ENCODE peak calls at places on chromosomes 7 and 10, in five cellular contexts. D is astrocyte of the spinal cord, Z is GM12865, V is gastrocnemius medialis, P is adipocyte. W is an unnamed sample.

GRCh38 chr10:126161691-126162090 is 226.6 kb downstream of the ADAM12 start:
- DNase-seq in Z (no peak), V (no peak), D (no peak), P (no peak), W (no peak)

GRCh38 chr7:132214452-132214851 is 361.8 kb downstream of the PLXNA4 start:
- DNase-seq in P (no peak), Z (no peak), V (no peak), D (no peak), W (no peak)

GRCh38 chr10:127150136-127150535 is 46.3 kb downstream of the INSYN2A start:
- DNase-seq in D (peak; percentile 70), V (no peak), Z (no peak), P (peak; percentile 21), W (no peak)

GRCh38 chr7:30770936-30771858 is at the start of gene MINDY4:
- DNase-seq in Z (peak; percentile 85), P (peak; percentile 86), V (peak; percentile 66), D (peak; percentile 85), W (peak; percentile 42)

GRCh38 chr7:116583653-116584052 is 58.8 kb downstream of the CAV1 start:
- DNase-seq in P (no peak), V (no peak), D (no peak), Z (peak; percentile 93), W (no peak)

GRCh38 chr10:130013263-130013937 is 49.3 kb upstream of the EBF3 start:
- DNase-seq in D (no peak), Z (no peak), P (no peak), V (no peak), W (no peak)

GRCh38 chr7:6256709-6257535 is 15.5 kb downstream of the CYTH3 start:
- DNase-seq in V (peak; percentile 30), Z (peak; percentile 89), P (peak; percentile 78), D (peak; percentile 83), W (peak; percentile 74)

GRCh38 chr7:26155531-26156375 is 3.8 kb downstream of the NFE2L3 start:
- DNase-seq in V (no peak), D (peak; percentile 38), Z (peak; percentile 21), P (peak; percentile 58), W (no peak)

GRCh38 chr10:95304976-95305375 is 14.2 kb upstream of the PDLIM1 start:
- DNase-seq in Z (no peak), D (no peak), V (no peak), P (no peak), W (no peak)

GRCh38 chr10:99536400-99537254 is 3.9 kb downstream of the NKX2-3 start:
- DNase-seq in Z (no peak), V (no peak), D (no peak), P (no peak), W (no peak)

GRCh38 chr7:104934665-104935064 is 79.3 kb upstream of the KMT2E start:
- DNase-seq in Z (no peak), V (no peak), D (no peak), P (no peak), W (no peak)

GRCh38 chr10:132847416-132847777 is 61.5 kb upstream of the NKX6-2 start:
- DNase-seq in Z (no peak), P (no peak), D (no peak), V (no peak), W (no peak)

GRCh38 chr10:83881647-83882046 is 257.7 kb upstream of the GHITM start:
- DNase-seq in Z (no peak), V (no peak), D (no peak), P (peak; percentile 15), W (no peak)

GRCh38 chr7:104150470-104150869 is 57.3 kb downstream of the ORC5 start:
- DNase-seq in Z (no peak), V (no peak), D (no peak), P (no peak), W (no peak)

GRCh38 chr10:9613338-9613737 is 1404.3 kb upstream of the CELF2 start:
- DNase-seq in Z (peak; percentile 77), D (no peak), V (no peak), P (no peak), W (no peak)

GRCh38 chr10:112126901-112127300 is 56.7 kb downstream of the GPAM start:
- DNase-seq in V (no peak), Z (no peak), P (no peak), D (no peak), W (no peak)

GRCh38 chr10:60978287-60979115 is 34.5 kb upstream of the RHOBTB1 start:
- DNase-seq in Z (no peak), D (no peak), P (no peak), V (no peak), W (no peak)

GRCh38 chr10:52313350-52314006 is 603 bp upstream of the DKK1 start:
- DNase-seq in D (peak; percentile 48), Z (no peak), V (no peak), P (peak; percentile 32), W (no peak)

GRCh38 chr7:116552616-116553015 is 27.8 kb downstream of the CAV1 start:
- DNase-seq in D (peak; percentile 36), Z (no peak), V (no peak), P (no peak), W (no peak)

GRCh38 chr7:66304536-66304935 is 99.4 kb downstream of the TPST1 start:
- DNase-seq in P (no peak), V (no peak), D (no peak), Z (no peak), W (no peak)

GRCh38 chr7:67209256-67209655 is 212.6 kb downstream of the TYW1 start:
- DNase-seq in P (no peak), V (no peak), D (no peak), Z (no peak), W (no peak)

GRCh38 chr7:28682811-28683210 is 270.5 kb downstream of the CREB5 start:
- DNase-seq in V (no peak), Z (no peak), P (no peak), D (no peak), W (no peak)

GRCh38 chr10:46286991-46287693 is at the start of gene ANTXRL:
- DNase-seq in D (no peak), P (no peak), V (no peak), Z (no peak), W (no peak)

GRCh38 chr7:41110186-41110585 is 592.7 kb downstream of the INHBA start:
- DNase-seq in Z (no peak), V (no peak), P (no peak), D (no peak), W (no peak)

GRCh38 chr10:61000769-61001730 is 57.1 kb upstream of the RHOBTB1 start:
- DNase-seq in V (no peak), Z (no peak), P (peak; percentile 32), D (peak; percentile 16), W (no peak)

GRCh38 chr7:2209146-2209960 is 23.4 kb downstream of the MAD1L1 start:
- DNase-seq in D (peak; percentile 62), Z (peak; percentile 79), V (peak; percentile 38), P (peak; percentile 89), W (peak; percentile 33)

GRCh38 chr10:102615361-102615760 is 28.9 kb upstream of the TRIM8 start:
- DNase-seq in Z (peak; percentile 18), V (no peak), D (no peak), P (no peak), W (no peak)

GRCh38 chr10:6102128-6102527 is 13.3 kb downstream of the RBM17 start:
- DNase-seq in V (no peak), Z (no peak), P (no peak), D (no peak), W (no peak)

GRCh38 chr7:76155938-76156337 is 45.8 kb upstream of the SRRM3 start:
- DNase-seq in V (peak; percentile 20), P (peak; percentile 75), D (no peak), Z (no peak), W (peak; percentile 29)

GRCh38 chr10:112526130-112526529 is 79.1 kb downstream of the VTI1A start:
- DNase-seq in V (no peak), P (no peak), Z (peak; percentile 38), D (no peak), W (no peak)

DNA sequence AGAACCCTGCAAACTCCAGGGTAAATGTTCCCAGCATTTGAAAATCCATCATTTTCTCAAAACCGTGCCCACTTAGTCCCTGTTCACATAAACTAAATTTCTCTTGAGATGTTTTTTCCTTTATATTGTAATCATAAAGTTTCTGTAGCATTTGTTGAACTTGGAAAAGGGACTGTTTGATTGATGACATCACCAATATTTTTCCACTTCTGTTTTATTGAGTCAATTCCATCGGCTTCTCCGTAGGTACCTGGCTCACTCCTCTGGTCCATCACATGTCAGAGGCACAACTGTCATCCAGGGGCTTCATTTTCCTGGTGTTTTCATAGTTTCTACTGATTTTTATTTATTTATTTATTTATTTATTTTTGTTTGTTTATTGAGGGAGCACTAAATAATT is 462.5 kb upstream of the PFKP start:
- DNase-seq in P (no peak), V (no peak), D (no peak), Z (no peak), W (no peak)
- H3K4me3 ChIP-seq in P (no peak overlapping the region), V (no peak overlapping the region), D (no peak overlapping the region), Z (no peak overlapping the region), W (no peak overlapping the region)

GRCh38 chr10:125018576-125019143 is 76.7 kb downstream of the ZRANB1 start:
- DNase-seq in Z (no peak), P (no peak), D (no peak), V (no peak), W (no peak)
- H3K4me3 ChIP-seq in Z (no peak overlapping the region), P (no peak overlapping the region), D (no peak overlapping the region), V (no peak overlapping the region), W (no peak overlapping the region)

GRCh38 chr10:69408318-69409175 is 8.2 kb downstream of the TACR2 start:
- DNase-seq in Z (peak; percentile 95), P (peak; percentile 98), V (peak; percentile 85), D (peak; percentile 94), W (peak; percentile 72)

GRCh38 chr10:69407621-69408301 is 9.0 kb downstream of the TACR2 start:
- DNase-seq in Z (peak; percentile 49), P (no peak), V (no peak), D (no peak), W (no peak)

GRCh38 chr10:69409968-69410367 is 6.8 kb downstream of the TACR2 start:
- DNase-seq in D (no peak), Z (peak; percentile 77), V (no peak), P (no peak), W (no peak)

GRCh38 chr10:69410487-69410886 is 6.2 kb downstream of the TACR2 start:
- DNase-seq in P (no peak), Z (no peak), V (no peak), D (no peak), W (no peak)

GRCh38 chr10:69409176-69409495 is 7.6 kb downstream of the TACR2 start:
- DNase-seq in D (no peak), Z (no peak), V (no peak), P (no peak), W (no peak)
- H3K4me3 ChIP-seq in D (peak overlapping the region; percentile 33), Z (peak overlapping the region; percentile 10), V (peak overlapping the region; percentile 51), P (peak overlapping the region; percentile 75), W (peak overlapping the region; percentile 46)

DNA sequence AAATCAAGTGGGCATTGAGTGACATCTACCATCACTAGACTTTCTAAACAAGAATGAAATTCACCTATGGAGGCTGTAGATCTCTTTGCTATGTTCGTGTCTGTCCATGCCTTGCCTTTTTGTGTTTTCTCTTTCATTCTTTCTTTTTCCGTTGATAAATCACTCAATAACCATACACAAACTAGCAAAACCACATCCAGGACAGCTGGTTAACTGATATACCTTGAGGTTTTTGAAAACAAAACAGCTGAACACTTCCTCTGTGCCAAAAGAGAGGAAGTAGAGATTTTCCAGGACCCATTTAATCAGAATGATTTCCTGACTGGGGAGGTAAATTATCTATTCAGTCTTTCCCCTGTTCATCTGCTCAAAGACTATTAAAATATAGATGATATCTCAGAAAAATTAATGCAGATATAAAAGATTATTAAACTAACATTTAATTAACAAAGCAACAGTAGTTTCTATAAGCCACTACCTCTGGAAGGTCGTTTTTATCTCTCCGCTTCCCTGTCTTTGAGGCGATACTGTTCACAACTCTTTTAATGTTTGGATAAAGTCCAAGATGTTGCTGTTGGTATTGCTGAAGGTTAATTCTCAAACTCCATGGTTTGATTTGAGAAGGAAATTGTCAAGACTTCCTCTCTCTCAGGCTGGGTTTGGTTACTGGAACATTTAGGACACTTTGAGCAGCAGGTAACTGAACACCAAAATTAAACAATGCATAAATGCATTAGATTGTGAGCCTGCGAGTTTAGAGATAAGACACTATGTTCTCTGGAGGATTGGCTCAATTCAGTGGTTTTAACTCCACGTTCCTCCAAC is 24.4 kb upstream of the C10orf67 start:
- DNase-seq in V (no peak), D (no peak), Z (peak; percentile 66), P (no peak), W (no peak)
- H3K4me3 ChIP-seq in V (no peak overlapping the region), D (no peak overlapping the region), Z (no peak overlapping the region), P (no peak overlapping the region), W (no peak overlapping the region)

W was measured in skeletal muscle cell.